ENCODE peak calls at places on chromosomes 16 and 17, in eight cellular contexts. F, B, C, Q, J, V, K and M are unnamed samples.

GRCh38 chr16:76199681-76200210 is 77.5 kb upstream of the CNTNAP4 start:
- DNase-seq in J (no peak), V (no peak), B (no peak), F (no peak), C (no peak), Q (no peak), K (no peak), M (no peak)

GRCh38 chr17:80105762-80106161 is 4.4 kb downstream of the GAA start:
- DNase-seq in K (peak; percentile 35), Q (peak; percentile 52), C (no peak), F (no peak), V (peak; percentile 17), J (peak; percentile 24), B (no peak), M (no peak)

GRCh38 chr17:67018429-67019125 is 25.8 kb upstream of the CACNG1 start:
- DNase-seq in Q (no peak), C (no peak), B (no peak), V (no peak), J (no peak), F (no peak), K (no peak), M (no peak)

GRCh38 chr16:23858496-23859062 is 22.8 kb downstream of the PRKCB start:
- DNase-seq in B (no peak), J (no peak), Q (no peak), F (no peak), K (no peak), V (peak; percentile 8), C (no peak), M (no peak)

GRCh38 chr16:67016143-67016542 is 12.8 kb upstream of the CBFB start:
- DNase-seq in J (no peak), C (no peak), Q (peak; percentile 19), K (no peak), B (no peak), V (no peak), F (no peak), M (peak; percentile 10)

GRCh38 chr16:84315422-84315821 is 20.7 kb downstream of the WFDC1 start:
- DNase-seq in Q (no peak), F (no peak), V (peak; percentile 56), C (no peak), B (no peak), K (no peak), J (no peak), M (no peak)

GRCh38 chr17:964881-965280 is 14.7 kb downstream of the NXN start:
- DNase-seq in Q (no peak), K (no peak), F (no peak), C (no peak), J (no peak), V (no peak), B (no peak), M (no peak)

GRCh38 chr16:56116577-56116964 is 74.7 kb upstream of the GNAO1 start:
- DNase-seq in K (no peak), B (no peak), V (no peak), J (no peak), Q (no peak), C (no peak), F (no peak), M (no peak)

GRCh38 chr16:48616571-48616970 is 6.6 kb upstream of the N4BP1 start:
- DNase-seq in B (no peak), F (no peak), V (no peak), C (no peak), K (no peak), Q (no peak), J (no peak), M (no peak)

GRCh38 chr17:39740357-39741111 is 2.8 kb downstream of the GRB7 start:
- DNase-seq in C (no peak), K (peak; percentile 54), B (no peak), J (peak; percentile 41), F (peak; percentile 87), Q (no peak), V (peak; percentile 94), M (no peak)

GRCh38 chr16:75580-76501 is 2.2 kb upstream of the MPG start:
- DNase-seq in B (no peak), J (peak; percentile 66), Q (no peak), V (peak; percentile 22), F (peak; percentile 32), C (peak; percentile 88), K (peak; percentile 91), M (no peak)

GRCh38 chr16:4133897-4134372 is 17.7 kb upstream of the ADCY9 start:
- DNase-seq in B (no peak), C (no peak), J (no peak), V (no peak), K (no peak), Q (no peak), F (no peak), M (no peak)

GRCh38 chr17:61144137-61144536 is 255.5 kb upstream of the TBX2 start:
- DNase-seq in F (no peak), C (no peak), B (no peak), K (no peak), V (no peak), Q (no peak), J (peak; percentile 45), M (no peak)

GRCh38 chr16:83969771-83970429 is 1.9 kb downstream of the NECAB2 start:
- DNase-seq in F (no peak), J (no peak), Q (no peak), K (no peak), V (no peak), B (no peak), C (peak; percentile 10), M (no peak)

GRCh38 chr17:13756763-13757162 is 155.0 kb upstream of the HS3ST3A1 start:
- DNase-seq in V (no peak), J (no peak), K (no peak), Q (no peak), F (no peak), B (no peak), C (no peak), M (no peak)
- TF ChIP-seq CTCF in V (no peak), J (no peak), K (no peak), Q (no peak), F (no peak), B (no peak), C (no peak), M (no peak)

GRCh38 chr17:77894126-77894956 is 64.2 kb upstream of the TNRC6C start:
- DNase-seq in K (no peak), B (no peak), C (no peak), Q (no peak), F (no peak), J (no peak), V (no peak), M (no peak)

GRCh38 chr17:77891602-77892001 is 66.9 kb upstream of the TNRC6C start:
- DNase-seq in K (no peak), F (no peak), Q (peak; percentile 34), J (no peak), C (no peak), V (no peak), B (no peak), M (no peak)

GRCh38 chr17:77893144-77894044 is 65.1 kb upstream of the TNRC6C start:
- DNase-seq in Q (no peak), K (no peak), V (no peak), F (no peak), C (no peak), J (no peak), B (no peak), M (no peak)

GRCh38 chr17:77892031-77892430 is 66.5 kb upstream of the TNRC6C start:
- DNase-seq in Q (no peak), B (no peak), F (no peak), J (no peak), C (no peak), K (no peak), V (no peak), M (no peak)

DNA sequence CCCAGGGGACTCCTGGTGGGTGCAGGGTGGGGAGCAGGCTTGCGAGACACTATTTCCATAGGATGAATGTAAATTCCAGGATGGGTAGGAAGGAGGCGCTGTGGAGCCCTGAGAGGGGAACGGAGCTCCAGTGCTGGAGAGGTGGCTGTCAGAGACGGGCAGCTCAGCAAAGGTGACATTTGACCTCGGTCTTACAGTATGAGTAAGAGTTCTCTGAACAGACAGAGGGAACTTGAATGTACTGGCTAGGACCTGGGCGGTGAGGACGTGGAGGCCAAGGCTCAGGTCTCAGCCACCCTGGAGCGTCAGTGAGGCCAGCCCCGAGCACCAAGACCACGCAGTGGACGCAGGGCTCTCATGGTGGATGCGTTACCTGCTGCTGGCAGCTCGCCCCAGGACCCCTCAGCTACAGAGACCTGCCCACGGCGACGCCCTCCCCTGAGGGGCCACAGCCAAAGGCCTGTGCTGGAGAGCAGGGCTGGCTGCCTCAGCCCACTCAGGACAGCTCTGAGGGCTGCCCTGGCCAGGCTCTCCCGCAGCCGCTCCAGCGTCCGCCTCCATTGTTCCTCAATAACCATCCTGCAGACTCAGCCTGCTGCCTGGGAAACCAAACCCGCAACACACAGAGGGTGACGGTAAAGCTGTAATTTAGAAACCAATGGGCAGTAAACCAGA is 65.9 kb upstream of the TNRC6C start:
- DNase-seq in F (no peak), B (no peak), J (no peak), C (no peak), V (no peak), K (no peak), Q (peak; percentile 38), M (no peak)
- TF ChIP-seq CTCF in F (no peak), B (no peak), J (peak; percentile 64), C (no peak), V (no peak), K (no peak), Q (no peak), M (no peak)

DNA sequence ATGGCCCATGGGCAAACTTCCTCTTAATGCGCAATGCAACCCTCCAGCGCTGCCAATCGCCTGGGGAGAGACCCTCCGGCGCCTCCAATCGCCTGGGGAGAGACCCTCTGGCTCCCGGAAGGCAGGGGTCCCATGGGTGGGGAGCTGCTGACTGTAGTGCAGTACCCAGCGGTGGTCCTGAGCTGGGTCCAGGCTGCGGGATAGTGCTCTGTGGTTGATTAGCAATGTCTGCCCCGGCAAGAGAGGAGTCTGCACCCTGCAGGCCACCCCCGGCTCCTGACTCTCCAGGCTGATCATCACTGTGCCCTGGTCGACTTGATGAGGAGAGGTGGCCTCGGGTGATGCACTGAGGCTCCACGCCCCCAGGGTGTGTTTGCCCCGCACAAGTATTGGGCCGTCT is 44.6 kb upstream of the ZNF469 start:
- DNase-seq in Q (no peak), K (no peak), J (no peak), C (no peak), B (no peak), F (no peak), V (no peak), M (no peak)
- TF ChIP-seq CTCF in Q (no peak), K (no peak), J (peak; percentile 52), C (no peak), B (no peak), F (no peak), V (peak; percentile 23), M (no peak)

GRCh38 chr16:28200661-28201060 is 11.1 kb downstream of the XPO6 start:
- DNase-seq in V (no peak), K (no peak), C (no peak), F (no peak), B (no peak), Q (no peak), J (no peak), M (no peak)
- TF ChIP-seq CTCF in V (no peak), K (no peak), C (no peak), F (no peak), B (no peak), Q (no peak), J (no peak), M (no peak)